ENCODE peak calls at places on chromosomes 12 and 14, in eight cellular contexts. I, R, E, Q, V, C, G and X are unnamed samples.

GRCh38 chr14:20812576-20812975 is 9.9 kb upstream of the RNASE1 start:
- DNase-seq in Q (no peak), E (no peak), G (no peak), V (no peak), C (no peak), I (no peak), R (no peak), X (no peak)

GRCh38 chr12:69647178-69647577 is 36.5 kb upstream of the LRRC10 start:
- DNase-seq in V (no peak), E (no peak), G (no peak), R (no peak), Q (no peak), C (no peak), I (no peak), X (no peak)

GRCh38 chr12:52634266-52635056 is 16.1 kb upstream of the KRT73 start:
- DNase-seq in R (no peak), Q (no peak), E (no peak), C (no peak), I (no peak), G (peak), V (no peak), X (no peak)

GRCh38 chr14:90624228-90624627 is 192.0 kb downstream of the TTC7B start:
- DNase-seq in R (peak), Q (peak), V (no peak), I (no peak), E (no peak), C (no peak), G (no peak), X (peak)

GRCh38 chr14:106843951-106844483 is 1317.6 kb downstream of the TMEM121 start:
- DNase-seq in C (no peak), G (peak), Q (no peak), V (no peak), R (peak), E (no peak), I (peak), X (peak)

GRCh38 chr14:90522585-90523191 is 125.9 kb downstream of the CALM1 start:
- DNase-seq in E (peak), C (no peak), R (peak), G (peak), V (peak), Q (no peak), I (no peak), X (peak)

GRCh38 chr12:55718020-55718419 is 2.2 kb upstream of the RDH5 start:
- DNase-seq in C (no peak), E (peak), R (no peak), G (no peak), V (no peak), Q (no peak), I (no peak), X (no peak)

GRCh38 chr12:58395470-58395869 is 454.1 kb downstream of the ATP23 start:
- DNase-seq in C (no peak), V (no peak), Q (peak), E (no peak), R (no peak), G (no peak), I (no peak), X (peak)

GRCh38 chr12:89883630-89884364 is 175.2 kb upstream of the ATP2B1 start:
- DNase-seq in Q (no peak), E (no peak), C (no peak), R (no peak), G (no peak), V (peak), I (no peak), X (no peak)

GRCh38 chr12:107731376-107731775 is 29.6 kb downstream of the PRDM4 start:
- DNase-seq in I (no peak), C (no peak), G (no peak), Q (no peak), V (no peak), E (no peak), R (no peak), X (no peak)

GRCh38 chr12:81329088-81329487 is 251.2 kb downstream of the ACSS3 start:
- DNase-seq in I (no peak), E (peak), Q (no peak), V (no peak), G (no peak), R (peak), C (peak), X (peak)

GRCh38 chr14:56660677-56661389 is 81.2 kb downstream of the TMEM260 start:
- DNase-seq in C (no peak), I (no peak), R (no peak), V (no peak), E (no peak), Q (no peak), G (no peak), X (no peak)

GRCh38 chr12:325886-326285 is 63.2 kb downstream of the KDM5A start:
- DNase-seq in Q (no peak), C (no peak), I (no peak), G (no peak), E (no peak), R (no peak), V (no peak), X (no peak)

GRCh38 chr14:23024612-23025075 is 10.1 kb downstream of the PSMB5 start:
- DNase-seq in E (peak), G (no peak), I (no peak), V (no peak), Q (no peak), C (no peak), R (no peak), X (no peak)

GRCh38 chr12:91978143-91978542 is 167.5 kb downstream of the BTG1 start:
- DNase-seq in V (no peak), E (no peak), I (no peak), R (peak), Q (no peak), C (no peak), G (no peak), X (no peak)

GRCh38 chr12:51820721-51821422 is 27.6 kb downstream of the FIGNL2 start:
- DNase-seq in Q (no peak), E (peak), R (peak), V (no peak), C (peak), I (peak), G (peak), X (no peak)

GRCh38 chr14:64493455-64493854 is 10.2 kb downstream of the ZBTB25 start:
- DNase-seq in R (no peak), E (no peak), C (no peak), V (no peak), G (no peak), Q (no peak), I (no peak), X (no peak)

GRCh38 chr12:85000766-85001165 is 35.3 kb downstream of the TSPAN19 start:
- DNase-seq in C (no peak), G (no peak), Q (no peak), I (no peak), E (no peak), V (no peak), R (no peak), X (no peak)

GRCh38 chr12:66132408-66132807 is 1.9 kb upstream of the LLPH start:
- DNase-seq in I (no peak), C (no peak), R (peak), Q (peak), G (no peak), V (peak), E (no peak), X (no peak)

GRCh38 chr12:130582286-130582685 is 133.8 kb downstream of the RIMBP2 start:
- DNase-seq in Q (no peak), I (no peak), E (no peak), C (no peak), V (no peak), G (no peak), R (no peak), X (no peak)

GRCh38 chr12:127528576-127528975 is 738.4 kb upstream of the TMEM132C start:
- DNase-seq in Q (no peak), G (no peak), E (no peak), V (no peak), R (no peak), C (no peak), I (no peak), X (no peak)

GRCh38 chr12:127531561-127531960 is 735.4 kb upstream of the TMEM132C start:
- DNase-seq in R (no peak), C (no peak), I (no peak), G (no peak), V (no peak), E (no peak), Q (no peak), X (no peak)

DNA sequence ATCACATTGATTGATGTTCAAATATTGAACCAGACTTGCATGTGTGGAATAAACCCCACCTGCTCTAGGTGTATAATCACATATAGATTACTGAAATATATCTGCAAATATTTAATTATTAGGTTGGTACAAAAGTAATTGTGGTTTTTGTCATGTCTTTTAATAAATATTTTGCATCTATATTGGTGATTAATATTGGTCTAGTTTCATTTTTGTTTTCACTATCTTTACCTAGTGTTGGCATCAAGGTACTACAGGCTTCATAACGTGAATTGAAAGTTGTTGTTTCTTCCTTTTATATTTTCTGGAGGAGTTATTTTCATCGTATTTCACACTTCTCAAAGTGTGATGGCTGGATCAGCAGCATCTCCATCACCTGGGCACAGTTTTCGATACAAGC is 740.0 kb upstream of the TMEM132C start:
- DNase-seq in E (no peak), R (no peak), Q (no peak), C (no peak), G (no peak), V (no peak), I (no peak), X (no peak)
- TF ChIP-seq CTCF in E (peak), R (no peak), Q (peak), C (no peak), G (no peak), V (no peak), I (no peak), X (no peak)

DNA sequence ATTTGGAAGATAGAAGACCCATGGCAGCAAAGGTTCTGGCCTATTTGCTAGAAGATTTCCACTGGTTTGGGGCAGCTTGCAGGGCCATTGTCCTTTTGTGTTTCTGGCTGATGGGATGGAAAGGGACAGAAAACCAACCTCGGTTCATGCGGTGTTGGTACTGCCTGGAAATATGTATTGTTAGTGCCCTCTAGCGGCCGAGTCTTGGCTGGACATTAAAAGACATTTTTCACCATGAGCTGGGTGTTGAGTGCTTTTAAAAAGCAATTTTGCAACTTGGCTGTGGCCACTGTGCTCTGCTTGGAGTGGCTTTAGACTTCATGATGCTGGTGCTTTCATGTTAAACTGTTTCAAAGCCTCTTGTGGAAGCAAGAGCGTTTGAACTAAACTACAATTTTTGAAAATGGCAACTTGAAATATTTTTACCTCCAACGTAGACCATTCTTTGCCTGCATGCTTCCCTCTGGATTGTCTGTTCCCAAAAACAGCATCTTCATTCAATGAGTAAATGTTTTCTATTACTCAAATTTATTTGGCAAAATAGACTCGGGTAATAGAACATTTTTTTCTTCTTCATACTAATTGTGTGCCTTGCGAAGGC is 102.7 kb upstream of the TBX5 start:
- DNase-seq in V (peak), E (peak), G (peak), I (peak), R (peak), Q (peak), C (peak), X (peak)
- TF ChIP-seq CTCF in V (peak), E (peak), G (peak), I (peak), R (peak), Q (peak), C (peak), X (peak)

GRCh38 chr14:21917699-21918436 is 244.2 kb upstream of the OR4E1 start:
- DNase-seq in R (peak), C (peak), Q (peak), G (peak), I (peak), E (peak), V (peak), X (peak)
- TF ChIP-seq CTCF in R (peak), C (peak), Q (peak), G (peak), I (peak), E (peak), V (peak), X (no peak)

DNA sequence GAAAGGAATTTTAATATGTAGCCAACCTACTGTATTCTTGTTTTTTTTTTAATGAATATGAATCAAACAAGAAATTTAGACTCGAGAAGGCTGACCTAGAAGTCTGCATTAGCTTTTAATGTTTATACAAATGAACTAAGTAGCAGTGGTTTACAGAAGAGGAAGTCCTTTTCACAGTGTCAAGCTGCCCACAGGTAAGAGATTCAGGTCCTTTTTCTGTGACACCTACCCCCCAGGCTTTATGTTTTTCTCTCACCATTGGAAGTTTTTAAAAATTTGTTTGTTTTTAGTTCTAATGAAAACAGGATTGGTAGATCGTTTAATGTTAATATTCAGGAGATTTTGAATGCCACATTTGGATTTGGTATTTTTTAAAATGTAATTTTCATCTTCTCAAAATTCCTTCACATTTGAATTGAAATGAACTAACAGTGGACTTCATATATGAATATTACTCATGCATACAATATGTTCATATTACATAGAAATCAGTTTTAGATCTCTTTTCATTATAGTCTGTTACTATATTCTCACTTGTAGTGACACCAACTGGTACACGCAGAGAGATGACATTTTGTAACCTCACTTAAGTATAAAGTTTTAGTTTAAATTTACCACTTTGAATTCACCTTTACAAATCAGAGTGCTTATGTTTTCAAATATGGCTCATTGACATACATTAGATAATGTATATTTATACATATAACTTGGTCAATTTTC is 29.7 kb downstream of the ATF7IP start:
- DNase-seq in Q (no peak), C (no peak), I (no peak), R (peak), G (no peak), V (no peak), E (no peak), X (no peak)
- TF ChIP-seq CTCF in Q (no peak), C (no peak), I (no peak), R (no peak), G (no peak), V (no peak), E (no peak), X (no peak)

GRCh38 chr12:31248815-31249214 is 77.1 kb downstream of the SINHCAF start:
- DNase-seq in V (no peak), G (no peak), R (no peak), C (no peak), Q (no peak), E (no peak), I (no peak), X (no peak)

GRCh38 chr12:31246470-31246850 is 79.5 kb downstream of the SINHCAF start:
- DNase-seq in E (no peak), G (no peak), R (no peak), V (no peak), C (no peak), Q (no peak), I (no peak), X (no peak)

GRCh38 chr12:31250179-31250578 is 75.8 kb downstream of the SINHCAF start:
- DNase-seq in R (no peak), E (no peak), C (no peak), I (no peak), V (no peak), Q (no peak), G (no peak), X (no peak)

DNA sequence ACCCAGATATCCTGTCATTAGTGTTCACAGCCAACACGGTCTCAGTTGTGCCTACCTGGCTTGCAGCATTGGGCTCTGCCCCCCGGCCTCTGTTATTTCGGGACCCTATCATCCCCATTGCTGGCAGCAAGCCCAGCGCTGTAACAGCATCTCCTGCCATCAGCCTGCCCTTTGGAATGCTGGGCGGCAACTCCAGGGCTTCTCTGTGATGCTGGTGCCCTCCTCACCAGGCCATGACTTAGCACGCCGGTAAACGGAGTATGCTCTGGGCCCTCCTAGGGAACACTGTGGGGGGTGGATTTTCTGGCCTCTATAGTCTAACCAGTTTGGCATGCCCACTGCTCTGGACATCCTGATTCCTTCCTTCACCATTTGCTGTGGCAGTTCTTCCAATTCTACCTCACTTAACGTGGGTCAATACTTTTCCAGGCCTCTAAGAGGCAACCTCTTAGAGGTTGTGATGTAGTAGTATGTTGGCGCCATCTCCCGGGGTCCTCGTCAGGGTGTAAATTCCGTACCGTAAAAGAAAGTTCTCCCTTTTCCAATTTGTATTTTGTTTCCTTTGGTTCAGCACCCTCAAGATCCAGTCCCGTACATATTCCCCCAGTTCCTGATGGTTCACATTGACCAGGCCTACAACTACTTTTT is 80.0 kb downstream of the SINHCAF start:
- DNase-seq in C (peak), G (no peak), R (no peak), V (no peak), I (no peak), E (no peak), Q (no peak), X (no peak)
- TF ChIP-seq CTCF in C (peak), G (no peak), R (no peak), V (no peak), I (no peak), E (no peak), Q (no peak), X (peak)